ENCODE peak calls at places on chromosomes 13 and 19, in six cellular contexts. C is epithelial cell of prostate; I is Peyer's patch; A is aorta; F is CD8-positive, alpha-beta memory T cell; Y is stimulated activated CD4-positive, alpha-beta T cell treated with anti-CD3 and anti-CD28 coated beads, Interleukin-15, amount 100 ng/mL, for 24 hours. B is an unnamed sample.
A peak's percentile ranks its signal among the peaks of the same experiment; 100 is the strongest.

GRCh38 chr13:59476376-59476775 is 687.4 kb downstream of the DIAPH3 start:
- DNase-seq in C (no peak), I (no peak), A (no peak), F (no peak), Y (no peak), B (peak; percentile 36)

GRCh38 chr19:1513492-1514294 is 874 bp upstream of the ADAMTSL5 start:
- DNase-seq in C (no peak), I (peak; percentile 75), A (no peak), F (peak; percentile 77), Y (peak; percentile 79), B (no peak)

GRCh38 chr13:27533155-27533643 is 82.8 kb upstream of the MTIF3 start:
- DNase-seq in C (peak; percentile 1), I (peak; percentile 89), A (peak; percentile 90), F (peak; percentile 57), Y (peak; percentile 64), B (peak; percentile 52)

GRCh38 chr19:28313633-28314032 is 899.3 kb downstream of the UQCRFS1 start:
- DNase-seq in C (no peak), I (no peak), A (no peak), F (no peak), Y (no peak), B (peak; percentile 91)

GRCh38 chr13:20126460-20127262 is 34.2 kb downstream of the GJA3 start:
- DNase-seq in C (no peak), I (peak; percentile 32), A (no peak), F (no peak), Y (no peak), B (no peak)

GRCh38 chr19:40604647-40605200 is 3.6 kb downstream of the LTBP4 start:
- DNase-seq in C (no peak), I (peak; percentile 76), A (no peak), F (peak; percentile 51), Y (peak; percentile 37), B (no peak)

GRCh38 chr13:30463820-30464495 is 1.8 kb downstream of the HMGB1 start:
- DNase-seq in C (no peak), I (peak; percentile 90), A (peak; percentile 72), F (peak; percentile 82), Y (peak; percentile 81), B (peak; percentile 69)

GRCh38 chr13:40271511-40271910 is 394.9 kb downstream of the FOXO1 start:
- DNase-seq in C (no peak), I (peak; percentile 59), A (no peak), F (no peak), Y (no peak), B (peak; percentile 88)

GRCh38 chr19:46621191-46622117 is 3.4 kb downstream of the PTGIR start:
- DNase-seq in C (no peak), I (no peak), A (peak; percentile 47), F (peak; percentile 40), Y (no peak), B (no peak)

GRCh38 chr13:21074601-21075302 is 13.4 kb upstream of the LATS2 start:
- DNase-seq in C (no peak), I (peak; percentile 57), A (peak; percentile 60), F (no peak), Y (peak; percentile 52), B (peak; percentile 62)

GRCh38 chr19:6219592-6220290 is 60.0 kb downstream of the MLLT1 start:
- DNase-seq in C (no peak), I (no peak), A (peak; percentile 46), F (no peak), Y (no peak), B (peak; percentile 50)